ENCODE peak calls at places on chromosomes 6 and 20, in seven cellular contexts. D is H1, O is GM12878, H is HCT116, I is SK-N-SH, G is K562, S is HepG2. M is an unnamed sample.
A peak's percentile ranks its signal among the peaks of the same experiment; 100 is the strongest.

GRCh38 chr6:16326971-16327776 is 88.8 kb downstream of the GMPR start:
- DNase-seq in I (no peak), S (no peak), O (no peak), D (no peak), G (no peak), H (no peak), M (no peak)

GRCh38 chr6:82842721-82843120 is 222.9 kb downstream of the UBE3D start:
- DNase-seq in S (no peak), I (no peak), H (no peak), G (no peak), D (no peak), O (no peak), M (no peak)

GRCh38 chr20:52539891-52540290 is 348.3 kb upstream of the ZFP64 start:
- DNase-seq in O (no peak), S (no peak), I (no peak), H (no peak), D (no peak), G (peak; percentile 53), M (no peak)

GRCh38 chr20:25408170-25408547 is 686 bp downstream of the GINS1 start:
- DNase-seq in S (no peak), I (peak; percentile 15), D (no peak), H (no peak), G (no peak), O (no peak), M (no peak)

GRCh38 chr6:89997456-89998445 is 103.5 kb downstream of the GJA10 start:
- DNase-seq in I (no peak), D (no peak), S (no peak), O (no peak), H (no peak), G (no peak), M (no peak)

GRCh38 chr20:38728237-38728761 is 4.0 kb downstream of the SLC32A1 start:
- DNase-seq in H (no peak), S (no peak), G (no peak), D (peak; percentile 71), O (no peak), I (peak; percentile 26), M (no peak)

GRCh38 chr6:10583509-10583908 is 62.4 kb downstream of the GCNT2 start:
- DNase-seq in I (no peak), G (no peak), D (no peak), O (no peak), H (no peak), S (peak; percentile 50), M (peak; percentile 27)

GRCh38 chr6:167493961-167494697 is 169.2 kb downstream of the TTLL2 start:
- DNase-seq in I (no peak), D (no peak), G (no peak), O (no peak), S (no peak), H (no peak), M (no peak)

GRCh38 chr20:33037456-33037855 is 6.0 kb downstream of the BPIFB6 start:
- DNase-seq in H (no peak), O (no peak), G (no peak), S (no peak), I (no peak), D (no peak), M (no peak)

GRCh38 chr20:3203315-3204123 is 963 bp downstream of the DDRGK1 start:
- DNase-seq in O (no peak), I (peak; percentile 74), G (peak; percentile 59), H (no peak), D (no peak), S (peak; percentile 50), M (no peak)

GRCh38 chr6:133062077-133062476 is 179.1 kb upstream of the EYA4 start:
- DNase-seq in D (no peak), G (no peak), I (no peak), O (no peak), H (no peak), S (no peak), M (no peak)

GRCh38 chr6:83226517-83226916 is 33.4 kb downstream of the RWDD2A start:
- DNase-seq in G (no peak), D (no peak), H (no peak), S (no peak), I (no peak), O (no peak), M (no peak)

GRCh38 chr20:20075032-20075431 is 22.7 kb downstream of the CFAP61 start:
- DNase-seq in I (no peak), H (no peak), S (no peak), G (no peak), O (no peak), D (no peak), M (no peak)

GRCh38 chr6:143060806-143061596 is at the start of gene AIG1:
- DNase-seq in I (peak; percentile 93), O (no peak), D (peak; percentile 71), G (peak; percentile 94), H (peak; percentile 47), S (no peak), M (no peak)
- TF ChIP-seq YY1 in I (no peak), O (peak; percentile 88), D (peak; percentile 58), G (peak; percentile 35), H (peak; percentile 78), S (peak; percentile 93), M (peak; percentile 37)

GRCh38 chr20:16061394-16061793 is 511.9 kb downstream of the KIF16B start:
- DNase-seq in D (no peak), O (no peak), H (no peak), I (no peak), G (no peak), S (no peak), M (no peak)
- TF ChIP-seq YY1 in D (no peak), O (no peak), H (no peak), I (no peak), G (no peak), S (no peak), M (no peak)

DNA sequence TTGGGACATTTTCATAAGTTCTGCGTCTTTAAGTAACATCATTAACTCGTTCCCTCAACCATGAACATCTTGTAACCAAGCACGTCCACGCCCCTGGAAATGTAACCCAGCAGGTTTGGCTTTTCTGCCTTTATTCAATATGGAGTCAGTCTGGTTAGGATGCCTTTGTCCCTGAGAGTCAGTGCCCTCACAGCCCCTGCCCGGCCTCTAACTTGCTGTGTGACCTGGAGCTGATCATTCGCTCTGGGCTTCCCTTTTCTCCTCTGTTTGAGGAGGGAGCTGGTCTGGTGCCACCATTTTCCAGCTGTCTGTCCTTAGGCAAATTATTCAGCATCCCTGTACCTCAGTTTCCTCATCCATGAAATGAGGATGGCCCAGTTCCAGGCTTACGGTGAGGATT is 26.5 kb upstream of the ANGPT4 start:
- DNase-seq in O (no peak), I (no peak), G (no peak), H (no peak), D (no peak), S (no peak), M (no peak)
- TF ChIP-seq YY1 in O (no peak), I (no peak), G (no peak), H (no peak), D (no peak), S (no peak), M (no peak)

GRCh38 chr6:143248359-143248758 is 187.7 kb downstream of the AIG1 start:
- DNase-seq in D (no peak), G (no peak), I (no peak), O (no peak), H (no peak), S (no peak), M (no peak)
- TF ChIP-seq YY1 in D (no peak), G (no peak), I (no peak), O (no peak), H (no peak), S (no peak), M (no peak)

GRCh38 chr20:49230021-49230420 is 10.8 kb downstream of the DDX27 start:
- DNase-seq in G (peak; percentile 14), H (no peak), S (no peak), I (no peak), O (no peak), D (no peak), M (no peak)

GRCh38 chr20:49231461-49231860 is 12.2 kb downstream of the DDX27 start:
- DNase-seq in I (no peak), S (no peak), H (no peak), D (no peak), O (no peak), G (no peak), M (no peak)

GRCh38 chr20:49228676-49229075 is 9.5 kb downstream of the DDX27 start:
- DNase-seq in O (no peak), H (no peak), I (no peak), S (no peak), D (no peak), G (no peak), M (no peak)

GRCh38 chr20:49233226-49233625 is 14.0 kb downstream of the DDX27 start:
- DNase-seq in H (no peak), D (no peak), S (no peak), G (no peak), O (no peak), I (no peak), M (no peak)

DNA sequence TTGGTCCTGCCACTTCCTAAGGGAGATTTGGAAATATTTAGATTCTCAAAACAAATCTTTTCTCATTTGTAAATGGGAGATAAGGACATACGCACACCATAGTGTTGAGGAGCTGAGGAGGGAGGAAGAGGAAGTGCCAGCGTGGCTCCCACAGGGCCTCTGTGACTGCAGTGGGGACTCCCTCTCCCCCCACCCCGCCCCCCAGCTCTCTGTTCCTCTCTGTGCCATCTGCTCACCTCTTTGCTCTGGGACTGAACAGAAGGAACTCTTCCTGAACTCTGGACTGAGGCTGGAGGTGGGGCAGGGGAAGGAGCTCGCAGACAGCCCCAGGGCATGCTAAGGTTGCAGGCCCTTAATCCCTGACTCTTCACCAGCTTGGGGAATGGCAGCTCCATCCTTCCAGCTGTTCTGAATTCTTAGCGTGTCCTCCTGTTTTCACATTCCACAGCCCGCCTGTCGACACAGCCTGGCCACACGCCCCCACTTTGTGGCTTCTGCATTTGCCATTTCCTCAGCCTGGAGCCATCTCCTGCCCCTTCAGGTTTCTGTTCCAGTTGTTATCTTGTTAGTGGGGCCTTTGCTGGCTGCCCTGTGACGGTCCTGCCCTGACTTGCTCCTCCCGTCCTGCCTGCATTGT is 11.5 kb downstream of the DDX27 start:
- DNase-seq in O (no peak), D (no peak), S (no peak), G (no peak), I (no peak), H (no peak), M (peak; percentile 55)
- TF ChIP-seq YY1 in O (no peak), D (no peak), S (no peak), G (no peak), I (no peak), H (no peak), M (no peak)

GRCh38 chr20:41138527-41139226 is 1.3 kb downstream of the PLCG1 start:
- DNase-seq in I (peak; percentile 34), H (no peak), O (no peak), G (no peak), S (peak; percentile 40), D (no peak), M (no peak)
- TF ChIP-seq YY1 in I (no peak), H (no peak), O (no peak), G (no peak), S (no peak), D (no peak), M (no peak)

GRCh38 chr6:147667082-147667481 is 158.6 kb downstream of the SAMD5 start:
- DNase-seq in I (no peak), H (no peak), S (no peak), G (no peak), O (no peak), D (no peak), M (no peak)
- TF ChIP-seq YY1 in I (no peak), H (no peak), S (no peak), G (no peak), O (no peak), D (no peak), M (no peak)

GRCh38 chr6:49464691-49465090 is 1.5 kb downstream of the CENPQ start:
- DNase-seq in O (no peak), S (no peak), H (no peak), G (no peak), D (no peak), I (no peak), M (no peak)
- TF ChIP-seq YY1 in O (no peak), S (no peak), H (no peak), G (no peak), D (no peak), I (no peak), M (no peak)

M was measured in NT2/D1.